ENCODE peak calls at places on chromosomes 6 and 20, in four cellular contexts. J, A, D and Z are unnamed samples.

GRCh38 chr6:15619330-15619729 is 43.5 kb downstream of the DTNBP1 start:
- DNase-seq in J (no peak), D (no peak), A (no peak), Z (no peak)

GRCh38 chr6:42436825-42437224 is 14.9 kb downstream of the TRERF1 start:
- DNase-seq in A (no peak), J (no peak), D (no peak), Z (no peak)

GRCh38 chr6:3619800-3620199 is 131.7 kb downstream of the PXDC1 start:
- DNase-seq in J (no peak), A (peak), D (no peak), Z (no peak)

GRCh38 chr20:7989379-7989778 is 30.2 kb downstream of the TMX4 start:
- DNase-seq in A (no peak), J (no peak), D (no peak), Z (no peak)

GRCh38 chr20:1489764-1490436 is 1.3 kb downstream of the SIRPB2 start:
- DNase-seq in A (no peak), J (no peak), D (peak), Z (peak)

GRCh38 chr6:431986-432385 is 40.4 kb downstream of the IRF4 start:
- DNase-seq in D (no peak), A (no peak), J (no peak), Z (no peak)

GRCh38 chr20:61045876-61046585 is 206.0 kb upstream of the CDH4 start:
- DNase-seq in A (no peak), J (no peak), D (no peak), Z (no peak)

GRCh38 chr6:71982385-71982784 is 96.0 kb downstream of the RIMS1 start:
- DNase-seq in A (no peak), D (no peak), J (no peak), Z (no peak)

GRCh38 chr6:150251566-150252186 is 108.8 kb downstream of the PPP1R14C start:
- DNase-seq in A (no peak), J (no peak), D (no peak), Z (no peak)

GRCh38 chr6:108989700-108990099 is 104.9 kb downstream of the SESN1 start:
- DNase-seq in A (no peak), J (no peak), D (no peak), Z (no peak)

GRCh38 chr20:34997774-34998173 is 42.1 kb downstream of the MYH7B start:
- DNase-seq in D (no peak), J (no peak), A (no peak), Z (no peak)

GRCh38 chr6:38638941-38639497 is 710 bp downstream of the BTBD9 start:
- DNase-seq in D (peak), J (no peak), A (peak), Z (peak)

GRCh38 chr20:45998337-45998736 is 10.4 kb upstream of the MMP9 start:
- DNase-seq in J (no peak), D (no peak), A (no peak), Z (peak)

GRCh38 chr6:167987811-167988495 is 9.5 kb upstream of the KIF25 start:
- DNase-seq in J (no peak), A (peak), D (no peak), Z (no peak)

GRCh38 chr6:110617057-110617456 is 140.6 kb upstream of the SLC22A16 start:
- DNase-seq in A (no peak), D (no peak), J (no peak), Z (no peak)

GRCh38 chr6:42637681-42638080 is 73.9 kb downstream of the UBR2 start:
- DNase-seq in J (no peak), D (no peak), A (no peak), Z (no peak)

GRCh38 chr6:100944644-100945043 is 63.5 kb upstream of the ASCC3 start:
- DNase-seq in A (no peak), J (no peak), D (no peak), Z (no peak)

GRCh38 chr20:51493346-51493791 is 49.1 kb downstream of the NFATC2 start:
- DNase-seq in D (no peak), A (no peak), J (no peak), Z (peak)

GRCh38 chr6:111623046-111623718 is 17.5 kb upstream of the TRAF3IP2 start:
- DNase-seq in A (peak), D (no peak), J (peak), Z (no peak)

GRCh38 chr6:113744886-113745285 is 112.3 kb upstream of the MARCKS start:
- DNase-seq in A (no peak), J (no peak), D (no peak), Z (no peak)

GRCh38 chr6:130037207-130037811 is 18.9 kb downstream of the L3MBTL3 start:
- DNase-seq in D (no peak), A (no peak), J (no peak), Z (no peak)
- TF ChIP-seq CTCF in D (no peak), A (no peak), J (peak), Z (peak)

GRCh38 chr20:53594068-53595017 is 704 bp upstream of the ZNF217 start:
- DNase-seq in J (peak), D (peak), A (peak), Z (peak)
- TF ChIP-seq CTCF in J (peak), D (no peak), A (no peak), Z (no peak)

DNA sequence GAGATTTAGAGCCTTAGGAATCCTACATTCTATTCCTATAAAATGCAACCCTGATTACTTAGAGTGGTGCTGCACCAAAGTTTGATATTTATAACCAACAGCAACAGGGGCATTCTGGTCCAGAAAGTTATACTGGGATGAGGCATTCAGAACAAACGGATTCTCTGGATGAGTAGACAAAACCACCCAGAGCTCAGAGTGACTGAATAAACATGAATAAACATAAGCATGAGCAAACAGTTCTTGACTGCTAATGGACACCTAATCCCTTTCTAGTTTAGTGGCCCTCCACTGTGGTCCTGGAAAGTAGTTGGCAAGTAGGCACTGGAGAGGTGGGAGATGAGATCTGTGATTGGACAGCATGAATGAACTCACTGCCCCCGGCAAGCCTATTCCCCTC is 11.9 kb downstream of the TTI1 start:
- DNase-seq in D (no peak), J (no peak), A (no peak), Z (no peak)
- TF ChIP-seq CTCF in D (no peak), J (no peak), A (no peak), Z (no peak)

DNA sequence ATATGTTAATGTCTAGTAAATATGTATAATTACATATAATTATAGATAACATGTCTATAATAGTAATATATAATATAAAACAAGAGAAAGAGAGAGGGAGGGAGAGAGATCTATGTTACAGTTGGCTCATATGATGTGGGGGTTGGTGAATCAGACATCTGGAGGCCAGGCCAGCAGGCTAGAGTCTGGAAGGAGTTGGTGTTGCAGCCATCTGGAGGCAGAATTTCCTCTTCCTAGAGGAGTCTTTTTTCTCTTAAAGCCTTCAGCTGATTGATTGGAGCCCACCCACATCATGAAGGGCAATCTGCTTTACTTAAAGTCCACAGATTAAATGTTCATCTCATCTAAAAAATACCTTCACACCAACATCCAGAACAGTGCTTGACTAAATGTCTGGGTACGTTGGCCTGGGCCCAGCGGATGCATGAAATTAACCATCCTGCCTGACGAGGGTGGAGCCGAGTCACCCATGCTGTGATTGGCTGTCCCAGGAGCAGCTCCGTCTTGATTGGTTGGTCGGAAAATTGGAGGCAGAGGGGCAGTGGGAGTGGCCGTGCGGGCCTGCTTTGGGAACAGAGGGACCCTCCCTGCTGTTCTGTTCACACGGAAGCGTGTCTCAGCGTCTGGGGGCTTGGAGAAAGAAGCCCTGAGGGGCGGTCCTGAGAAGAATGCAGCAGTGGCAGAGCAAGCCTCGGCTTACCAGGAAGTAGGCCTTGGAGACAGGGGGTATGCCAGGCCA is 392.4 kb downstream of the QKI start:
- DNase-seq in A (no peak), J (no peak), D (no peak), Z (no peak)
- TF ChIP-seq CTCF in A (no peak), J (no peak), D (no peak), Z (no peak)